ENCODE peak calls at places on chromosomes 11 and 22, in five cellular contexts. G is stimulated activated CD4-positive, alpha-beta T cell treated with anti-CD3 and anti-CD28 coated beads, Interleukin-2, amount 100 ng/mL, for 48 hours; Y is NCI-H1092 treated with DMSO at 0.1 percent for 48 hours; B is Caki2; Q is HFFc6. J is an unnamed sample.

GRCh38 chr22:42397332-42398246 is 34.6 kb downstream of the NFAM1 start:
- DNase-seq in G (no peak), Y (no peak), B (peak; percentile 59), Q (no peak), J (no peak)

GRCh38 chr11:1279674-1280055 is 29.8 kb downstream of the TOLLIP start:
- DNase-seq in G (no peak), Y (no peak), B (no peak), Q (no peak), J (no peak)

GRCh38 chr11:122360875-122361274 is 244.9 kb upstream of the BLID start:
- DNase-seq in G (no peak), Y (no peak), B (no peak), Q (no peak), J (no peak)

GRCh38 chr11:128924618-128925017 is 18.1 kb downstream of the TP53AIP1 start:
- DNase-seq in G (no peak), Y (no peak), B (no peak), Q (no peak), J (no peak)

GRCh38 chr11:111795333-111795985 is 29.3 kb upstream of the PPP2R1B start:
- DNase-seq in G (no peak), Y (no peak), B (no peak), Q (peak; percentile 57), J (no peak)

GRCh38 chr11:2800655-2801531 is 84.7 kb downstream of the CDKN1C start:
- DNase-seq in G (no peak), Y (no peak), B (no peak), Q (no peak), J (no peak)

GRCh38 chr11:38553033-38553432 is 1955.0 kb upstream of the RAG2 start:
- DNase-seq in G (no peak), Y (no peak), B (no peak), Q (no peak), J (no peak)

GRCh38 chr22:48579035-48579914 is 1248.4 kb downstream of the BRD1 start:
- DNase-seq in G (no peak), Y (no peak), B (no peak), Q (no peak), J (no peak)

GRCh38 chr22:26134654-26135330 is 34.5 kb upstream of the SEZ6L start:
- DNase-seq in G (no peak), Y (no peak), B (no peak), Q (no peak), J (no peak)

GRCh38 chr22:37053310-37054077 is 2.0 kb downstream of the KCTD17 start:
- DNase-seq in G (no peak), Y (no peak), B (no peak), Q (no peak), J (no peak)

GRCh38 chr22:30809086-30809485 is 114.4 kb downstream of the OSBP2 start:
- DNase-seq in G (no peak), Y (no peak), B (no peak), Q (no peak), J (no peak)

GRCh38 chr11:74806267-74806666 is 57.6 kb downstream of the RNF169 start:
- DNase-seq in G (no peak), Y (no peak), B (no peak), Q (no peak), J (no peak)

GRCh38 chr22:50641696-50642607 is 14.0 kb upstream of the ARSA start:
- DNase-seq in G (no peak), Y (no peak), B (no peak), Q (no peak), J (no peak)

J was measured in NCI-H510A.